ENCODE peak calls at places on chromosomes 7 and 10, in ten cellular contexts. D, Z, A, M, S, X, G, O, H and L are unnamed samples.

GRCh38 chr7:69603351-69603750 is 5.1 kb downstream of the AUTS2 start:
- DNase-seq in M (no peak), O (no peak), X (no peak), Z (no peak), G (no peak), D (no peak), S (no peak), A (no peak), H (no peak), L (no peak)

GRCh38 chr7:96045181-96045580 is 272.8 kb downstream of the DYNC1I1 start:
- DNase-seq in A (no peak), H (no peak), X (no peak), D (no peak), S (no peak), G (no peak), Z (no peak), O (no peak), M (no peak), L (no peak)

GRCh38 chr10:2986341-2986933 is 80.9 kb upstream of the PFKP start:
- DNase-seq in X (no peak), G (no peak), D (no peak), S (no peak), O (no peak), M (no peak), Z (no peak), H (no peak), A (no peak), L (no peak)

GRCh38 chr7:16762177-16762576 is 8.6 kb downstream of the TSPAN13 start:
- DNase-seq in A (no peak), M (no peak), G (no peak), X (peak), S (no peak), O (no peak), Z (peak), D (no peak), H (no peak), L (no peak)

GRCh38 chr10:129853236-129853946 is 110.7 kb downstream of the EBF3 start:
- DNase-seq in X (peak), M (no peak), O (no peak), S (peak), Z (no peak), H (no peak), G (no peak), A (no peak), D (no peak), L (no peak)

GRCh38 chr10:132541129-132541528 is 3.5 kb downstream of the INPP5A start:
- DNase-seq in D (no peak), Z (no peak), A (peak), O (no peak), X (no peak), G (no peak), H (no peak), M (no peak), S (no peak), L (no peak)

GRCh38 chr7:15461576-15461975 is 100.2 kb downstream of the AGMO start:
- DNase-seq in A (no peak), X (peak), H (no peak), O (no peak), Z (no peak), M (no peak), S (peak), D (no peak), G (no peak), L (no peak)

GRCh38 chr7:108525327-108525984 is 479 bp downstream of the PNPLA8 start:
- DNase-seq in O (no peak), A (no peak), X (peak), D (peak), M (no peak), G (peak), S (peak), Z (peak), H (no peak), L (peak)

GRCh38 chr10:32445036-32445435 is 904 bp upstream of the CCDC7 start:
- DNase-seq in H (no peak), O (no peak), G (no peak), Z (no peak), S (peak), X (no peak), D (no peak), M (no peak), A (no peak), L (no peak)

GRCh38 chr7:98168181-98168903 is 42.9 kb upstream of the BHLHA15 start:
- DNase-seq in S (peak), X (peak), M (peak), A (peak), Z (peak), D (peak), O (peak), H (peak), G (peak), L (peak)

GRCh38 chr7:79298145-79298760 is 155.2 kb downstream of the MAGI2 start:
- DNase-seq in A (peak), O (no peak), H (peak), D (no peak), X (peak), G (no peak), S (peak), Z (no peak), M (no peak), L (no peak)

GRCh38 chr10:10782603-10783002 is 235.1 kb upstream of the CELF2 start:
- DNase-seq in A (no peak), X (no peak), Z (no peak), O (no peak), H (no peak), D (no peak), G (no peak), M (no peak), S (peak), L (no peak)

GRCh38 chr7:77752016-77752415 is 46.2 kb downstream of the TMEM60 start:
- DNase-seq in X (no peak), A (no peak), O (no peak), M (no peak), H (no peak), S (no peak), Z (no peak), D (no peak), G (no peak), L (no peak)

GRCh38 chr10:67487906-67488619 is 207.9 kb downstream of the CTNNA3 start:
- DNase-seq in O (no peak), Z (no peak), H (no peak), G (no peak), S (no peak), D (no peak), M (no peak), A (no peak), X (no peak), L (no peak)

GRCh38 chr7:122299624-122299934 is 5.0 kb downstream of the FEZF1 start:
- DNase-seq in A (no peak), O (no peak), H (no peak), M (no peak), Z (no peak), X (no peak), G (no peak), S (no peak), D (no peak), L (no peak)

GRCh38 chr10:110691139-110691538 is 47.0 kb downstream of the RBM20 start:
- DNase-seq in M (no peak), A (no peak), D (no peak), G (no peak), H (no peak), Z (no peak), S (no peak), O (no peak), X (no peak), L (no peak)

GRCh38 chr7:27202741-27203134 is 2.8 kb upstream of the HOXA13 start:
- DNase-seq in D (no peak), X (no peak), H (no peak), O (no peak), G (no peak), Z (no peak), A (no peak), M (no peak), S (no peak), L (no peak)